ENCODE peak calls at places on chromosomes 7 and 10, in four cellular contexts. T, F, M and O are unnamed samples.

GRCh38 chr7:35241884-35242283 is 12.0 kb downstream of the TBX20 start:
- DNase-seq in M (peak), F (peak), T (peak), O (no peak)

GRCh38 chr7:10299384-10299783 is 674.3 kb upstream of the PHF14 start:
- DNase-seq in F (no peak), T (no peak), M (no peak), O (no peak)

GRCh38 chr10:117518246-117518645 is 24.3 kb upstream of the EMX2 start:
- DNase-seq in T (peak), M (no peak), F (no peak), O (no peak)

GRCh38 chr10:62015994-62016393 is 114.5 kb downstream of the ARID5B start:
- DNase-seq in T (no peak), M (no peak), F (no peak), O (no peak)

GRCh38 chr7:935321-936130 is 19.0 kb downstream of the ADAP1 start:
- DNase-seq in M (no peak), F (no peak), T (no peak), O (no peak)

GRCh38 chr10:118584181-118584954 is 11.1 kb downstream of the PRLHR start:
- DNase-seq in F (peak), M (peak), T (no peak), O (peak)

GRCh38 chr7:47337021-47337492 is 244.9 kb downstream of the TNS3 start:
- DNase-seq in T (no peak), F (no peak), M (no peak), O (no peak)

GRCh38 chr10:60848126-60848525 is 69.8 kb downstream of the CDK1 start:
- DNase-seq in T (no peak), M (peak), F (peak), O (no peak)

GRCh38 chr10:131177431-131178327 is 133.8 kb downstream of the TCERG1L start:
- DNase-seq in T (no peak), M (no peak), F (no peak), O (no peak)

GRCh38 chr10:83698899-83699298 is 440.4 kb upstream of the GHITM start:
- DNase-seq in T (no peak), M (no peak), F (no peak), O (no peak)